ENCODE peak calls at places on chromosomes 4 and X, in eight cellular contexts. N is amniotic epithelial cell; E is uterus; T is stimulated activated naive B cell treated with anti-CD40 and anti-IgM and Interleukin-4, amounts not matched to agents 10 μg/mL and 1 μg/mL and 100 μg/mL, for 72 hours; K is sigmoid colon; P is T1000; I is DMS 273 treated with DMSO at 0.1 percent for 48 hours; M is activated CD4-positive, alpha-beta memory T cell treated with anti-CD3 and anti-CD28 coated beads for 36 hours. C is an unnamed sample.

GRCh38 chrX:145532176-145532780 is 285.0 kb downstream of the SPANXN1 start:
- DNase-seq in N (no peak), M (no peak), T (no peak), I (no peak), P (no peak), K (no peak), E (no peak), C (no peak)

GRCh38 chr4:23923141-23923540 is 33.3 kb upstream of the PPARGC1A start:
- DNase-seq in T (no peak), P (no peak), I (no peak), E (no peak), M (no peak), N (no peak), K (no peak), C (no peak)

GRCh38 chr4:124262211-124263179 is 450.0 kb downstream of the ANKRD50 start:
- DNase-seq in P (peak; percentile 31), E (peak; percentile 63), T (peak; percentile 37), M (peak; percentile 29), N (peak; percentile 89), I (peak; percentile 43), K (peak; percentile 79), C (peak; percentile 57)

GRCh38 chrX:148874621-148875020 is 374.2 kb downstream of the AFF2 start:
- DNase-seq in E (no peak), P (no peak), I (no peak), N (peak; percentile 43), M (no peak), T (no peak), K (no peak), C (no peak)

GRCh38 chr4:4801013-4801412 is 58.5 kb upstream of the MSX1 start:
- DNase-seq in I (no peak), M (no peak), N (no peak), T (no peak), E (no peak), K (no peak), P (no peak), C (no peak)

GRCh38 chr4:88143504-88143903 is 14.9 kb downstream of the ABCG2 start:
- DNase-seq in T (no peak), I (no peak), P (no peak), M (no peak), E (no peak), K (no peak), N (peak; percentile 86), C (peak; percentile 88)

GRCh38 chr4:105894570-105895323 is 524 bp upstream of the NPNT start:
- DNase-seq in N (no peak), K (no peak), I (no peak), M (no peak), P (no peak), E (no peak), T (no peak), C (peak; percentile 15)

GRCh38 chrX:18855919-18856644 is 127.8 kb downstream of the PHKA2 start:
- DNase-seq in T (no peak), M (no peak), N (peak; percentile 23), I (no peak), P (no peak), K (no peak), E (no peak), C (no peak)

GRCh38 chr4:92303621-92304027 is at the start of gene GRID2:
- DNase-seq in I (peak; percentile 49), E (no peak), T (no peak), M (no peak), N (peak; percentile 18), P (peak; percentile 56), K (no peak), C (peak; percentile 6)

GRCh38 chr4:141142423-141142822 is 9.2 kb upstream of the RNF150 start:
- DNase-seq in I (no peak), P (no peak), K (no peak), E (no peak), T (no peak), N (peak; percentile 61), M (no peak), C (peak; percentile 40)

GRCh38 chr4:8724436-8725070 is 132.0 kb downstream of the CPZ start:
- DNase-seq in M (peak; percentile 4), I (no peak), K (peak; percentile 50), N (no peak), T (no peak), P (no peak), E (peak; percentile 2), C (no peak)

GRCh38 chrX:12426420-12426819 is 288.1 kb downstream of the FRMPD4 start:
- DNase-seq in M (no peak), N (no peak), T (no peak), I (no peak), P (no peak), E (no peak), K (no peak), C (no peak)

GRCh38 chrX:46961097-46961496 is 48.9 kb downstream of the JADE3 start:
- DNase-seq in K (no peak), M (no peak), E (no peak), P (no peak), T (no peak), I (no peak), N (no peak), C (no peak)

GRCh38 chr4:131370846-131371245 is 1778.2 kb upstream of the PCDH10 start:
- DNase-seq in T (no peak), P (no peak), M (no peak), I (no peak), N (no peak), K (no peak), E (no peak), C (peak; percentile 2)

GRCh38 chrX:10482262-10482661 is 138.1 kb downstream of the MID1 start:
- DNase-seq in E (no peak), K (no peak), P (no peak), I (no peak), N (no peak), T (peak; percentile 66), M (no peak), C (no peak)

GRCh38 chrX:47078129-47079043 is at the start of gene RGN:
- DNase-seq in E (peak; percentile 28), I (no peak), K (no peak), N (no peak), T (no peak), M (no peak), P (no peak), C (no peak)

C was measured in PC-9.